ENCODE peak calls at places on chromosomes 2 and 18, in six cellular contexts. A is GM23338; D is A549; C is adrenal gland; R is CD8-positive, alpha-beta T cell; H is IMR-90. K is an unnamed sample. For H3K4me1, the result is how much of the 10 kb centered on the place peaks cover.

GRCh38 chr2:84880645-84881521 is at the start of gene TRABD2A:
- DNase-seq in C (no peak), H (peak), D (no peak), A (peak), R (peak), K (peak)

GRCh38 chr2:160221391-160222276 is 21.6 kb upstream of the ITGB6 start:
- DNase-seq in D (peak), H (peak), C (no peak), R (no peak), A (no peak), K (peak)

GRCh38 chr2:238169708-238170251 is 11.0 kb downstream of the ERFE start:
- DNase-seq in H (peak), A (no peak), C (no peak), R (no peak), D (peak), K (peak)

GRCh38 chr2:40606862-40607261 is 155.0 kb upstream of the SLC8A1 start:
- DNase-seq in C (no peak), H (peak), R (no peak), A (no peak), D (no peak), K (no peak)

GRCh38 chr2:174667461-174667860 is 69.9 kb upstream of the WIPF1 start:
- DNase-seq in H (no peak), R (no peak), D (no peak), C (no peak), A (peak), K (peak)

GRCh38 chr18:59553273-59553672 is 143.9 kb downstream of the CCBE1 start:
- DNase-seq in C (no peak), R (no peak), H (no peak), D (no peak), A (no peak), K (no peak)

GRCh38 chr2:169015943-169016342 is 15.2 kb downstream of the ABCB11 start:
- DNase-seq in D (no peak), R (no peak), H (no peak), A (no peak), C (no peak), K (no peak)

GRCh38 chr18:31577195-31577594 is 14.5 kb upstream of the TTR start:
- DNase-seq in H (no peak), C (no peak), R (no peak), D (no peak), A (no peak), K (no peak)

GRCh38 chr2:62858231-62858832 is 152.8 kb downstream of the EHBP1 start:
- DNase-seq in H (no peak), A (no peak), C (no peak), D (no peak), R (no peak), K (no peak)

GRCh38 chr2:2524340-2524941 is 193.4 kb upstream of the MYT1L start:
- DNase-seq in H (no peak), R (no peak), D (no peak), C (no peak), A (no peak), K (no peak)

GRCh38 chr2:71789556-71790219 is 336.3 kb downstream of the DYSF start:
- DNase-seq in C (no peak), H (no peak), R (peak), A (peak), D (no peak), K (no peak)

GRCh38 chr2:150485871-150486538 is 1.5 kb downstream of the RND3 start:
- DNase-seq in D (peak), H (peak), R (no peak), A (peak), C (peak), K (peak)

GRCh38 chr2:147806846-147807245 is 38.0 kb upstream of the ACVR2A start:
- DNase-seq in C (no peak), D (no peak), R (no peak), H (peak), A (peak), K (no peak)

GRCh38 chr2:119117408-119117807 is 41.1 kb downstream of the C1QL2 start:
- DNase-seq in D (no peak), C (no peak), R (peak), H (no peak), A (no peak), K (no peak)

GRCh38 chr2:82796132-82796531 is 1662.9 kb downstream of the SUCLG1 start:
- DNase-seq in D (no peak), H (no peak), C (no peak), A (no peak), R (no peak), K (no peak)

GRCh38 chr2:168210898-168211570 is 36.4 kb downstream of the STK39 start:
- DNase-seq in D (peak), R (no peak), H (peak), A (no peak), C (no peak), K (no peak)

GRCh38 chr2:127220807-127221527 is 868 bp upstream of the CYP27C1 start:
- DNase-seq in H (no peak), C (no peak), R (no peak), A (peak), D (peak), K (no peak)

GRCh38 chr18:75497576-75497975 is 70.1 kb upstream of the SMIM21 start:
- DNase-seq in A (no peak), D (no peak), H (peak), C (no peak), R (no peak), K (no peak)

GRCh38 chr18:63705401-63705800 is 2.6 kb downstream of the SERPINB11 start:
- DNase-seq in H (no peak), R (no peak), C (no peak), A (no peak), D (no peak), K (no peak)

GRCh38 chr2:75044291-75044690 is 85.8 kb downstream of the POLE4 start:
- DNase-seq in H (no peak), C (no peak), R (no peak), D (no peak), A (no peak), K (no peak)

GRCh38 chr2:37586663-37587409 is 84.6 kb downstream of the CDC42EP3 start:
- DNase-seq in H (no peak), R (no peak), D (no peak), C (no peak), A (peak), K (no peak)

GRCh38 chr2:237604960-237605359 is 14.4 kb upstream of the RAB17 start:
- DNase-seq in H (peak), D (no peak), C (no peak), A (no peak), R (no peak), K (no peak)

GRCh38 chr2:107735206-107735605 is 91.5 kb upstream of the RGPD4 start:
- DNase-seq in D (no peak), C (no peak), A (no peak), H (no peak), R (no peak), K (no peak)

GRCh38 chr2:199392363-199392762 is 65.4 kb downstream of the SATB2 start:
- DNase-seq in A (no peak), R (no peak), H (no peak), D (no peak), C (no peak), K (no peak)

GRCh38 chr18:59060540-59060939 is 79.1 kb upstream of the SEC11C start:
- DNase-seq in D (no peak), C (no peak), H (no peak), A (no peak), R (no peak), K (peak)

GRCh38 chr2:226118471-226119429 is 680.9 kb downstream of the IRS1 start:
- DNase-seq in H (peak), D (peak), C (peak), A (peak), R (no peak), K (no peak)

GRCh38 chr2:63555931-63556330 is 32.3 kb downstream of the WDPCP start:
- DNase-seq in R (no peak), H (no peak), C (no peak), D (no peak), A (peak), K (no peak)

GRCh38 chr18:63578357-63578958 is 8.7 kb upstream of the SERPINB13 start:
- DNase-seq in C (no peak), D (no peak), R (no peak), A (peak), H (peak), K (no peak)

GRCh38 chr2:117717072-117717471 is 97.4 kb upstream of the DDX18 start:
- DNase-seq in H (no peak), D (no peak), R (no peak), A (no peak), C (no peak), K (no peak)

GRCh38 chr2:178723786-178724346 is 83.4 kb downstream of the TTN start:
- DNase-seq in D (no peak), R (no peak), H (no peak), C (no peak), A (no peak), K (no peak)

GRCh38 chr2:190889175-190889943 is 8.7 kb downstream of the GLS start:
- DNase-seq in A (no peak), D (no peak), R (no peak), H (no peak), C (no peak), K (no peak)
- H3K4me1 ChIP-seq in A (under half), D (half or more), R (half or more), H (under half), C (half or more), K (under half)

GRCh38 chr2:28228419-28228995 is 164.2 kb upstream of the FOSL2 start:
- DNase-seq in A (no peak), D (no peak), R (no peak), C (no peak), H (peak), K (no peak)
- TF ChIP-seq CTCF in A (peak), D (peak), R (peak), C (no peak), H (peak), K (no peak)

GRCh38 chr2:64612575-64613195 is 41.0 kb downstream of the SERTAD2 start:
- DNase-seq in A (no peak), C (no peak), R (peak), D (no peak), H (no peak), K (no peak)
- H3K4me1 ChIP-seq in A (under half), C (under half), R (under half), D (under half), H (under half), K (under half)

GRCh38 chr18:48419268-48420022 is 10.3 kb upstream of the ZBTB7C start:
- DNase-seq in D (no peak), A (peak), H (no peak), C (no peak), R (no peak), K (no peak)
- TF ChIP-seq CTCF in D (no peak), A (peak), H (no peak), C (no peak), R (no peak), K (no peak)

GRCh38 chr2:234834228-234834923 is 117.4 kb upstream of the SH3BP4 start:
- DNase-seq in R (no peak), D (no peak), C (no peak), A (no peak), H (no peak), K (no peak)

GRCh38 chr2:234840336-234840735 is 111.5 kb upstream of the SH3BP4 start:
- DNase-seq in C (peak), A (peak), H (peak), R (no peak), D (peak), K (peak)

GRCh38 chr2:234836251-234836650 is 115.6 kb upstream of the SH3BP4 start:
- DNase-seq in A (no peak), R (no peak), C (peak), D (no peak), H (no peak), K (no peak)

GRCh38 chr2:234839285-234839684 is 112.5 kb upstream of the SH3BP4 start:
- DNase-seq in R (no peak), A (no peak), D (no peak), H (no peak), C (no peak), K (no peak)

GRCh38 chr2:234835738-234836137 is 116.1 kb upstream of the SH3BP4 start:
- DNase-seq in C (peak), A (no peak), R (no peak), D (no peak), H (no peak), K (no peak)
- H3K4me1 ChIP-seq in C (under half), A (under half), R (under half), D (under half), H (under half), K (under half)

GRCh38 chr2:219073413-219074129 is 12.8 kb upstream of the IHH start:
- DNase-seq in D (peak), A (peak), C (peak), R (no peak), H (peak), K (no peak)
- TF ChIP-seq CTCF in D (peak), A (peak), C (peak), R (no peak), H (peak), K (peak)

GRCh38 chr2:66569321-66569851 is 134.5 kb downstream of the MEIS1 start:
- DNase-seq in A (no peak), C (no peak), H (peak), R (no peak), D (no peak), K (no peak)
- H3K4me1 ChIP-seq in A (under half), C (half or more), H (under half), R (under half), D (under half), K (under half)

GRCh38 chr18:72652990-72653593 is 109.0 kb upstream of the CBLN2 start:
- DNase-seq in H (no peak), D (peak), R (no peak), C (no peak), A (peak), K (no peak)
- TF ChIP-seq CTCF in H (peak), D (no peak), R (peak), C (peak), A (peak), K (no peak)

GRCh38 chr2:241321033-241321432 is 5.3 kb downstream of the SEPTIN2 start:
- DNase-seq in R (no peak), D (no peak), A (no peak), H (no peak), C (no peak), K (no peak)

GRCh38 chr2:241323777-241324176 is 8.1 kb downstream of the SEPTIN2 start:
- DNase-seq in D (no peak), R (no peak), H (no peak), A (no peak), C (no peak), K (no peak)

GRCh38 chr2:241321911-241322310 is 6.2 kb downstream of the SEPTIN2 start:
- DNase-seq in C (no peak), D (no peak), A (no peak), H (no peak), R (no peak), K (no peak)

GRCh38 chr2:241317391-241317790 is 1.7 kb downstream of the SEPTIN2 start:
- DNase-seq in C (no peak), D (no peak), R (no peak), H (no peak), A (no peak), K (no peak)

GRCh38 chr2:241320394-241320793 is 4.7 kb downstream of the SEPTIN2 start:
- DNase-seq in R (no peak), D (no peak), A (no peak), C (no peak), H (no peak), K (no peak)
- H3K4me1 ChIP-seq in R (under half), D (half or more), A (under half), C (half or more), H (under half), K (under half)

DNA sequence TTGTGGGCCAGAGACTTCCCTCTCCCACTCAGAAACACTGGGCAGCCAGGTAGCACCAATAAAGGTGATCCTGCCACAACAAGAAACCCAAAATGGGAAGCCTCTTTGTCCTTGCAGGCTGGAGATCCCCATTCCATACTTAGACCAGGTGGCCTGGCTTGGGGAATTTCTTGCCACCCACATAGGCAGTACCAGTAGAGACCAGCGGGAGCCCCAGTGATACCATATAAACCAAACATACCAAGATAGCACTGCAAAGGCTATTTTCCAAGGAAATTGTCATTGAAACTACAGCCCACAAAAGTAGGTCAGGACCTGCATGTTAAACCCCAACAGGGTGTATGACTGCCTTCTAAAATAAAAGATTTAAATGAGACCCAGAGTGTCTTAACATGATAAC is 171.6 kb downstream of the DIS3L2 start:
- DNase-seq in H (no peak), R (no peak), C (no peak), D (peak), A (peak), K (no peak)
- TF ChIP-seq CTCF in H (peak), R (no peak), C (no peak), D (no peak), A (no peak), K (no peak)

K was measured in heart left ventricle.